ENCODE peak calls at places on chromosomes 3 and 15, in four cellular contexts. One of them, this sample, is unnamed. For H3K4me1, the result is how much of the 10 kb centered on the place peaks cover.

GRCh38 chr3:1798711-1799410 is 299.8 kb upstream of the CNTN4 start:
- DNase-seq in A549: no peak
- DNase-seq in psoas muscle: no peak
- DNase-seq in heart left ventricle: no peak
- DNase-seq in this sample: no peak

GRCh38 chr15:71792521-71792920 is 17.8 kb upstream of the NR2E3 start:
- DNase-seq in A549: no peak
- DNase-seq in heart left ventricle: no peak
- DNase-seq in psoas muscle: no peak
- DNase-seq in this sample: no peak

GRCh38 chr15:51577907-51578306 is 44.7 kb downstream of the DMXL2 start:
- DNase-seq in heart left ventricle: no peak
- DNase-seq in psoas muscle: no peak
- DNase-seq in A549: no peak
- DNase-seq in this sample: no peak

GRCh38 chr3:42063886-42064285 is 27.3 kb upstream of the TRAK1 start:
- DNase-seq in heart left ventricle: no peak
- DNase-seq in psoas muscle: no peak
- DNase-seq in A549: peak
- DNase-seq in this sample: no peak

GRCh38 chr3:148903022-148903442 is 37.9 kb downstream of the CPA3 start:
- DNase-seq in A549: no peak
- DNase-seq in heart left ventricle: no peak
- DNase-seq in psoas muscle: no peak
- DNase-seq in this sample: no peak

GRCh38 chr3:194204036-194204792 is 68.3 kb downstream of the HES1 start:
- DNase-seq in psoas muscle: no peak
- DNase-seq in heart left ventricle: no peak
- DNase-seq in A549: peak
- DNase-seq in this sample: no peak

GRCh38 chr3:12944849-12945248 is 103.5 kb upstream of the RPL32 start:
- DNase-seq in A549: no peak
- DNase-seq in heart left ventricle: no peak
- DNase-seq in psoas muscle: no peak
- DNase-seq in this sample: no peak

GRCh38 chr3:30354972-30355371 is 251.4 kb upstream of the TGFBR2 start:
- DNase-seq in heart left ventricle: no peak
- DNase-seq in psoas muscle: no peak
- DNase-seq in A549: no peak
- DNase-seq in this sample: no peak

GRCh38 chr3:127286571-127287140 is 1.2 kb downstream of the PRR20G start:
- DNase-seq in psoas muscle: no peak
- DNase-seq in A549: no peak
- DNase-seq in heart left ventricle: no peak
- DNase-seq in this sample: no peak

GRCh38 chr3:133644768-133645167 is 17.0 kb downstream of the TOPBP1 start:
- DNase-seq in heart left ventricle: no peak
- DNase-seq in A549: peak
- DNase-seq in psoas muscle: no peak
- DNase-seq in this sample: no peak

GRCh38 chr3:188656196-188656982 is 502.4 kb downstream of the LPP start:
- DNase-seq in A549: no peak
- DNase-seq in heart left ventricle: no peak
- DNase-seq in psoas muscle: no peak
- DNase-seq in this sample: no peak

GRCh38 chr15:67803299-67803698 is 22.0 kb upstream of the SKOR1 start:
- DNase-seq in heart left ventricle: no peak
- DNase-seq in A549: no peak
- DNase-seq in psoas muscle: no peak
- DNase-seq in this sample: no peak

GRCh38 chr15:50873935-50874353 is 34.5 kb upstream of the AP4E1 start:
- DNase-seq in A549: no peak
- DNase-seq in heart left ventricle: no peak
- DNase-seq in psoas muscle: no peak
- DNase-seq in this sample: no peak

GRCh38 chr3:146277953-146278631 is 27.2 kb upstream of the PLSCR4 start:
- DNase-seq in A549: no peak
- DNase-seq in heart left ventricle: peak
- DNase-seq in psoas muscle: no peak
- DNase-seq in this sample: no peak

GRCh38 chr15:40296561-40297230 is 11.0 kb downstream of the PLCB2 start:
- DNase-seq in heart left ventricle: no peak
- DNase-seq in psoas muscle: no peak
- DNase-seq in A549: no peak
- DNase-seq in this sample: no peak

GRCh38 chr15:40366204-40367037 is 8.4 kb downstream of the DISP2 start:
- DNase-seq in psoas muscle: no peak
- DNase-seq in A549: no peak
- DNase-seq in heart left ventricle: no peak
- DNase-seq in this sample: no peak

GRCh38 chr3:126516152-126516935 is 1.2 kb downstream of the UROC1 start:
- DNase-seq in heart left ventricle: no peak
- DNase-seq in A549: no peak
- DNase-seq in psoas muscle: no peak
- DNase-seq in this sample: no peak

GRCh38 chr3:8539419-8539818 is 37.8 kb downstream of the LMCD1 start:
- DNase-seq in A549: no peak
- DNase-seq in heart left ventricle: no peak
- DNase-seq in psoas muscle: no peak
- DNase-seq in this sample: no peak

GRCh38 chr3:179098388-179099077 is 26.9 kb upstream of the ZMAT3 start:
- DNase-seq in psoas muscle: no peak
- DNase-seq in heart left ventricle: no peak
- DNase-seq in A549: no peak
- DNase-seq in this sample: no peak

GRCh38 chr15:68578175-68578959 is 426 bp upstream of the CORO2B start:
- DNase-seq in psoas muscle: peak
- DNase-seq in heart left ventricle: peak
- DNase-seq in A549: no peak
- DNase-seq in this sample: peak

GRCh38 chr3:140715035-140715434 is 37.2 kb downstream of the TRIM42 start:
- DNase-seq in psoas muscle: no peak
- DNase-seq in heart left ventricle: no peak
- DNase-seq in A549: no peak
- DNase-seq in this sample: no peak

GRCh38 chr3:132211896-132212295 is 105.3 kb upstream of the ACP3 start:
- DNase-seq in A549: no peak
- DNase-seq in heart left ventricle: no peak
- DNase-seq in psoas muscle: no peak
- DNase-seq in this sample: no peak

GRCh38 chr3:141845407-141846049 is 30.9 kb upstream of the ATP1B3 start:
- DNase-seq in heart left ventricle: no peak
- DNase-seq in psoas muscle: no peak
- DNase-seq in A549: no peak
- DNase-seq in this sample: no peak

GRCh38 chr3:5016218-5017161 is 37.3 kb downstream of the BHLHE40 start:
- DNase-seq in A549: peak
- DNase-seq in psoas muscle: no peak
- DNase-seq in heart left ventricle: peak
- DNase-seq in this sample: peak

GRCh38 chr15:91528811-91529210 is 324.7 kb upstream of the SLCO3A1 start:
- DNase-seq in heart left ventricle: no peak
- DNase-seq in A549: no peak
- DNase-seq in psoas muscle: no peak
- DNase-seq in this sample: no peak

GRCh38 chr3:46675843-46676567 is 17.5 kb downstream of the ALS2CL start:
- DNase-seq in heart left ventricle: no peak
- DNase-seq in A549: no peak
- DNase-seq in psoas muscle: no peak
- DNase-seq in this sample: no peak

GRCh38 chr3:73605388-73605787 is 19.4 kb downstream of the PDZRN3 start:
- DNase-seq in A549: no peak
- DNase-seq in psoas muscle: no peak
- DNase-seq in heart left ventricle: no peak
- DNase-seq in this sample: no peak

GRCh38 chr3:186340211-186340610 is 21.8 kb downstream of the DGKG start:
- DNase-seq in A549: no peak
- DNase-seq in psoas muscle: no peak
- DNase-seq in heart left ventricle: no peak
- DNase-seq in this sample: no peak

GRCh38 chr3:86481031-86481430 is 509.9 kb downstream of the VGLL3 start:
- DNase-seq in heart left ventricle: no peak
- DNase-seq in psoas muscle: no peak
- DNase-seq in A549: no peak
- DNase-seq in this sample: no peak

GRCh38 chr3:135197856-135198255 is 402.8 kb downstream of the EPHB1 start:
- DNase-seq in heart left ventricle: no peak
- DNase-seq in A549: no peak
- DNase-seq in psoas muscle: no peak
- DNase-seq in this sample: no peak

GRCh38 chr15:39593071-39594055 is 12.5 kb downstream of the THBS1 start:
- DNase-seq in psoas muscle: no peak
- DNase-seq in A549: no peak
- DNase-seq in heart left ventricle: no peak
- DNase-seq in this sample: no peak

GRCh38 chr15:26214290-26214689 is 351.2 kb upstream of the ATP10A start:
- DNase-seq in psoas muscle: no peak
- DNase-seq in A549: no peak
- DNase-seq in heart left ventricle: no peak
- DNase-seq in this sample: no peak

GRCh38 chr3:198061119-198062067 is 101.4 kb downstream of the LMLN start:
- DNase-seq in heart left ventricle: no peak
- DNase-seq in A549: no peak
- DNase-seq in psoas muscle: no peak
- DNase-seq in this sample: no peak
- H3K4me1 ChIP-seq in heart left ventricle: under half
- H3K4me1 ChIP-seq in A549: under half
- H3K4me1 ChIP-seq in psoas muscle: under half
- H3K4me1 ChIP-seq in this sample: under half

DNA sequence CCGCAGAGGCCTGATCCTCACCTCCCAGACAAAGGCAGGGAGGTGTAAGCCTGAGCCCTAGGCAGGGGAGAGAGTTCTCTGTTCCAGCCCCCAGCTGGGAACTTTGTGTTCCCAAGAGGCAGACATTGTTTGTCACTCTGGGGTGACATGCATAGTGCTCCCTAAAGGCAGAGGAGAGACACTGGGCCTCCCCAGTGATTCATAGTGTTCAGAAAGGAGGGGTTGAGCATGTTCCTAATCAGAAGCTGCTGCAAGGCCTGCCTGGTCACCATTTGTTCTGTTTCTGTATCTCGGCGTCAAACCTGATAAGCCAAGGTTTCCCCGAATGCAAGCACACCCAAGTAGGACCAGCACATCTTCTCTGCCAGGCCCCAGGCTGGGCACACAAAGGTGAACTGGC is 24.0 kb upstream of the SLC6A6 start:
- DNase-seq in heart left ventricle: no peak
- DNase-seq in psoas muscle: no peak
- DNase-seq in A549: no peak
- DNase-seq in this sample: no peak
- H3K4me1 ChIP-seq in heart left ventricle: under half
- H3K4me1 ChIP-seq in psoas muscle: under half
- H3K4me1 ChIP-seq in A549: under half
- H3K4me1 ChIP-seq in this sample: under half

DNA sequence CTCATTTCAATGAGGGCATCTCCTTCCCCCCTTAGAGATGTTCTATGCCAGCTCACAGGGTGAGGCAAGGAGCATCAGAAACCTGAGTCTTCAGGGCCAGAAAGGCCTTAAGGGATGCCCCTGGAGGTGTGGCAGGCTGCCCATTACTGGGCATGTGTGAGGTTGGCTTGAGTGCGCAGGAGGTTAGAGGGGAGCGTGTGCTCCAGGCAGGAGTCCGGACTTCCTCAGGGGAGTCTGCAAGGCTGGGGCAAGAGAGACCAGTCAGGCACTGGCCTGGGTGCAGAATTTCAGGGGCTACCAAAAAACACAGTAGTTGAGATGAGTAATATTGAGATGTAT is 1.9 kb downstream of the LOXL1 start:
- DNase-seq in A549: no peak
- DNase-seq in psoas muscle: no peak
- DNase-seq in heart left ventricle: no peak
- DNase-seq in this sample: no peak
- H3K4me1 ChIP-seq in A549: under half
- H3K4me1 ChIP-seq in psoas muscle: under half
- H3K4me1 ChIP-seq in heart left ventricle: under half
- H3K4me1 ChIP-seq in this sample: under half

GRCh38 chr3:45666729-45667440 is 22.3 kb upstream of the SACM1L start:
- DNase-seq in heart left ventricle: peak
- DNase-seq in A549: no peak
- DNase-seq in psoas muscle: peak
- DNase-seq in this sample: no peak
- H3K4me1 ChIP-seq in heart left ventricle: under half
- H3K4me1 ChIP-seq in A549: under half
- H3K4me1 ChIP-seq in psoas muscle: under half
- H3K4me1 ChIP-seq in this sample: under half

DNA sequence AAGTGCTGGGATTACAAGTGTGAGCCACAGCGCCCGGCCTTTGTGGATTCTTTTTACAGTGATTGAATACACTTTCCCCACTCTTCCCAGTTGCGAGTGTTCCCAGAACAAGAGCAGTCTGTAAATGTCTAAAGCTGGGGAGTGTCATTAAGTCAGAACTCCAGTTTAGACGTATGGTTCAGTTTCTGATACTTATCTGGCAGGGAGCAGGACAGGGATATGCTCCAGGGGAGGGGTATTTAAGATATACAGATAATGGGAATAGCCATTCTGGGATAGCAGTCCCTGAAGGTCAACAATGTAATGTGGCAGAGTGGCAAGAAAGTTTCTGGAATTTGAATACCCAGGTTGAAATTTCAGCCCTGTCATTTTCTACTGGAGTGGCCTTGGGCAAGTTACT is 164.1 kb downstream of the SSR3 start:
- DNase-seq in A549: no peak
- DNase-seq in heart left ventricle: no peak
- DNase-seq in psoas muscle: no peak
- DNase-seq in this sample: no peak
- H3K4me1 ChIP-seq in A549: under half
- H3K4me1 ChIP-seq in heart left ventricle: under half
- H3K4me1 ChIP-seq in psoas muscle: under half
- H3K4me1 ChIP-seq in this sample: under half

GRCh38 chr15:98703291-98703690 is 55.0 kb downstream of the IGF1R start:
- DNase-seq in psoas muscle: no peak
- DNase-seq in heart left ventricle: no peak
- DNase-seq in A549: no peak
- DNase-seq in this sample: no peak
- H3K4me1 ChIP-seq in psoas muscle: under half
- H3K4me1 ChIP-seq in heart left ventricle: under half
- H3K4me1 ChIP-seq in A549: under half
- H3K4me1 ChIP-seq in this sample: under half

This sample was measured in lung.